ENCODE peak calls at places on chromosomes 11 and 22, in seven cellular contexts. X, F, W, H, I, C and V are unnamed samples.

GRCh38 chr11:119520400-119520799 is 97.4 kb upstream of the THY1 start:
- DNase-seq in X (peak), F (no peak), W (no peak), H (no peak), I (no peak), C (no peak), V (no peak)

GRCh38 chr11:44693654-44694119 is 33.1 kb upstream of the TSPAN18 start:
- DNase-seq in X (no peak), F (no peak), W (peak), H (no peak), I (no peak), C (no peak), V (no peak)

GRCh38 chr11:74338963-74339362 is 27.5 kb upstream of the P4HA3 start:
- DNase-seq in X (no peak), F (no peak), W (no peak), H (no peak), I (no peak), C (no peak), V (no peak)

GRCh38 chr11:22337571-22338464 is at the start of gene SLC17A6:
- DNase-seq in X (no peak), F (peak), W (peak), H (no peak), I (no peak), C (no peak), V (no peak)

GRCh38 chr22:42863349-42863911 is 6.4 kb upstream of the ARFGAP3 start:
- DNase-seq in X (no peak), F (peak), W (no peak), H (peak), I (peak), C (no peak), V (no peak)

GRCh38 chr22:35498026-35498425 is 42.6 kb upstream of the RASD2 start:
- DNase-seq in X (no peak), F (no peak), W (no peak), H (no peak), I (no peak), C (no peak), V (no peak)

GRCh38 chr11:134587345-134587744 is 175.3 kb upstream of the B3GAT1 start:
- DNase-seq in X (no peak), F (no peak), W (no peak), H (no peak), I (peak), C (no peak), V (no peak)

GRCh38 chr22:38067771-38068360 is 10.7 kb downstream of the PICK1 start:
- DNase-seq in X (no peak), F (no peak), W (no peak), H (no peak), I (no peak), C (no peak), V (no peak)

GRCh38 chr11:68257477-68258362 is 14.1 kb downstream of the C11orf24 start:
- DNase-seq in X (peak), F (peak), W (peak), H (peak), I (peak), C (peak), V (peak)

GRCh38 chr11:60705895-60706294 is 6.5 kb downstream of the MS4A8 start:
- DNase-seq in X (no peak), F (no peak), W (no peak), H (no peak), I (no peak), C (no peak), V (no peak)

GRCh38 chr11:122853971-122854446 is 15.7 kb downstream of the CRTAM start:
- DNase-seq in X (no peak), F (peak), W (peak), H (peak), I (peak), C (peak), V (peak)

GRCh38 chr11:3058753-3059664 is 1.8 kb upstream of the CARS1 start:
- DNase-seq in X (no peak), F (peak), W (no peak), H (no peak), I (peak), C (no peak), V (no peak)

GRCh38 chr11:75239551-75240290 is 853 bp upstream of the TPBGL start:
- DNase-seq in X (no peak), F (no peak), W (no peak), H (no peak), I (no peak), C (no peak), V (no peak)

GRCh38 chr11:7571640-7572000 is 57.8 kb downstream of the PPFIBP2 start:
- DNase-seq in X (peak), F (peak), W (peak), H (no peak), I (peak), C (no peak), V (peak)

GRCh38 chr22:49284389-49284788 is 543.3 kb downstream of the BRD1 start:
- DNase-seq in X (no peak), F (no peak), W (no peak), H (no peak), I (no peak), C (no peak), V (no peak)

GRCh38 chr11:76380161-76380976 is 563 bp downstream of the THAP12 start:
- DNase-seq in X (no peak), F (peak), W (peak), H (peak), I (no peak), C (peak), V (no peak)

GRCh38 chr11:100867601-100868000 is 180.5 kb downstream of the ARHGAP42 start:
- DNase-seq in X (no peak), F (no peak), W (no peak), H (no peak), I (no peak), C (no peak), V (no peak)

GRCh38 chr22:40919446-40919845 is 31.7 kb upstream of the RBX1 start:
- DNase-seq in X (no peak), F (no peak), W (peak), H (no peak), I (no peak), C (no peak), V (no peak)

GRCh38 chr11:14300661-14301304 is 58.2 kb downstream of the RRAS2 start:
- DNase-seq in X (no peak), F (peak), W (peak), H (peak), I (peak), C (peak), V (peak)

GRCh38 chr11:65900125-65900898 is at the start of gene FOSL1:
- DNase-seq in X (peak), F (peak), W (peak), H (peak), I (peak), C (peak), V (peak)

GRCh38 chr22:41508770-41509170 is 35.5 kb downstream of the POLR3H start:
- DNase-seq in X (no peak), F (no peak), W (no peak), H (no peak), I (no peak), C (no peak), V (no peak)